ENCODE peak calls at places on chromosomes 11 and 22, in five cellular contexts. One of them, this sample, is unnamed.

GRCh38 chr22:49209452-49210195 is 618.0 kb downstream of the BRD1 start:
- DNase-seq in GM23338: no peak
- DNase-seq in K562: no peak
- DNase-seq in HepG2: peak
- DNase-seq in A549: no peak
- DNase-seq in this sample: no peak

GRCh38 chr11:65787649-65788622 is 1.1 kb downstream of the OVOL1 start:
- DNase-seq in GM23338: peak
- DNase-seq in K562: no peak
- DNase-seq in HepG2: no peak
- DNase-seq in A549: no peak
- DNase-seq in this sample: no peak

GRCh38 chr22:49192857-49193250 is 634.8 kb downstream of the BRD1 start:
- DNase-seq in GM23338: no peak
- DNase-seq in K562: no peak
- DNase-seq in HepG2: no peak
- DNase-seq in A549: no peak
- DNase-seq in this sample: no peak

GRCh38 chr11:125690006-125690405 is 9.4 kb upstream of the ACRV1 start:
- DNase-seq in GM23338: no peak
- DNase-seq in K562: no peak
- DNase-seq in HepG2: no peak
- DNase-seq in A549: no peak
- DNase-seq in this sample: no peak

GRCh38 chr11:37689951-37690350 is 1091.9 kb upstream of the RAG2 start:
- DNase-seq in GM23338: no peak
- DNase-seq in K562: no peak
- DNase-seq in HepG2: no peak
- DNase-seq in A549: no peak
- DNase-seq in this sample: no peak

GRCh38 chr22:43471186-43471585 is 59.4 kb downstream of the MPPED1 start:
- DNase-seq in GM23338: no peak
- DNase-seq in K562: no peak
- DNase-seq in HepG2: no peak
- DNase-seq in A549: no peak
- DNase-seq in this sample: no peak

GRCh38 chr11:2868604-2869526 is 16.7 kb downstream of the CDKN1C start:
- DNase-seq in GM23338: peak
- DNase-seq in K562: no peak
- DNase-seq in HepG2: no peak
- DNase-seq in A549: no peak
- DNase-seq in this sample: no peak

GRCh38 chr11:90737328-90738050 is 514.6 kb upstream of the CHORDC1 start:
- DNase-seq in GM23338: peak
- DNase-seq in K562: no peak
- DNase-seq in HepG2: peak
- DNase-seq in A549: no peak
- DNase-seq in this sample: no peak

GRCh38 chr11:66268953-66269906 is 791 bp downstream of the RAB1B start:
- DNase-seq in GM23338: peak
- DNase-seq in K562: peak
- DNase-seq in HepG2: peak
- DNase-seq in A549: peak
- DNase-seq in this sample: no peak

GRCh38 chr11:111557425-111558111 is 17.0 kb downstream of the LAYN start:
- DNase-seq in GM23338: no peak
- DNase-seq in K562: no peak
- DNase-seq in HepG2: peak
- DNase-seq in A549: no peak
- DNase-seq in this sample: no peak

GRCh38 chr22:49040111-49040510 is 787.6 kb downstream of the BRD1 start:
- DNase-seq in GM23338: no peak
- DNase-seq in K562: no peak
- DNase-seq in HepG2: no peak
- DNase-seq in A549: no peak
- DNase-seq in this sample: no peak

GRCh38 chr11:27451528-27451927 is 21.1 kb downstream of the LGR4 start:
- DNase-seq in GM23338: no peak
- DNase-seq in K562: no peak
- DNase-seq in HepG2: no peak
- DNase-seq in A549: no peak
- DNase-seq in this sample: no peak

GRCh38 chr11:95330332-95330731 is 99.3 kb upstream of the SESN3 start:
- DNase-seq in GM23338: no peak
- DNase-seq in K562: no peak
- DNase-seq in HepG2: no peak
- DNase-seq in A549: no peak
- DNase-seq in this sample: no peak

GRCh38 chr11:62980133-62980760 is 4.5 kb downstream of the SLC22A6 start:
- DNase-seq in GM23338: peak
- DNase-seq in K562: peak
- DNase-seq in HepG2: no peak
- DNase-seq in A549: no peak
- DNase-seq in this sample: no peak

GRCh38 chr11:78791964-78792363 is 217.3 kb upstream of the NARS2 start:
- DNase-seq in GM23338: no peak
- DNase-seq in K562: no peak
- DNase-seq in HepG2: no peak
- DNase-seq in A549: no peak
- DNase-seq in this sample: no peak

GRCh38 chr11:74533421-74533820 is 39.9 kb upstream of the LIPT2 start:
- DNase-seq in GM23338: no peak
- DNase-seq in K562: no peak
- DNase-seq in HepG2: no peak
- DNase-seq in A549: no peak
- DNase-seq in this sample: no peak

GRCh38 chr11:3231851-3232744 is at the start of gene MRGPRE:
- DNase-seq in GM23338: peak
- DNase-seq in K562: peak
- DNase-seq in HepG2: no peak
- DNase-seq in A549: no peak
- DNase-seq in this sample: no peak

GRCh38 chr11:78744202-78744601 is 169.5 kb upstream of the NARS2 start:
- DNase-seq in GM23338: no peak
- DNase-seq in K562: no peak
- DNase-seq in HepG2: no peak
- DNase-seq in A549: no peak
- DNase-seq in this sample: no peak

GRCh38 chr22:47391169-47392053 is 629.0 kb downstream of the TBC1D22A start:
- DNase-seq in GM23338: no peak
- DNase-seq in K562: no peak
- DNase-seq in HepG2: no peak
- DNase-seq in A549: no peak
- DNase-seq in this sample: no peak

GRCh38 chr22:21867528-21868266 is at the start of gene MAPK1:
- DNase-seq in GM23338: peak
- DNase-seq in K562: peak
- DNase-seq in HepG2: peak
- DNase-seq in A549: peak
- DNase-seq in this sample: peak

GRCh38 chr22:49238181-49239141 is 589.2 kb downstream of the BRD1 start:
- DNase-seq in GM23338: no peak
- DNase-seq in K562: no peak
- DNase-seq in HepG2: no peak
- DNase-seq in A549: no peak
- DNase-seq in this sample: no peak

GRCh38 chr11:58125469-58125868 is at the start of gene OR9I1:
- DNase-seq in GM23338: peak
- DNase-seq in K562: no peak
- DNase-seq in HepG2: no peak
- DNase-seq in A549: no peak
- DNase-seq in this sample: no peak

GRCh38 chr11:128802358-128802981 is 64.6 kb downstream of the KCNJ1 start:
- DNase-seq in GM23338: peak
- DNase-seq in K562: peak
- DNase-seq in HepG2: no peak
- DNase-seq in A549: peak
- DNase-seq in this sample: no peak

GRCh38 chr22:47172771-47173534 is 410.5 kb downstream of the TBC1D22A start:
- DNase-seq in GM23338: no peak
- DNase-seq in K562: no peak
- DNase-seq in HepG2: no peak
- DNase-seq in A549: no peak
- DNase-seq in this sample: no peak

GRCh38 chr22:46180370-46181137 is 30.2 kb downstream of the PPARA start:
- DNase-seq in GM23338: peak
- DNase-seq in K562: peak
- DNase-seq in HepG2: no peak
- DNase-seq in A549: no peak
- DNase-seq in this sample: no peak

GRCh38 chr22:20013382-20013871 is 3.2 kb downstream of the ARVCF start:
- DNase-seq in GM23338: peak
- DNase-seq in K562: peak
- DNase-seq in HepG2: peak
- DNase-seq in A549: no peak
- DNase-seq in this sample: no peak

GRCh38 chr11:134275534-134276395 is at the start of gene GLB1L3:
- DNase-seq in GM23338: peak
- DNase-seq in K562: peak
- DNase-seq in HepG2: no peak
- DNase-seq in A549: peak
- DNase-seq in this sample: no peak

GRCh38 chr22:38032681-38033521 is 24.3 kb upstream of the PICK1 start:
- DNase-seq in GM23338: no peak
- DNase-seq in K562: peak
- DNase-seq in HepG2: peak
- DNase-seq in A549: no peak
- DNase-seq in this sample: no peak

GRCh38 chr11:112355726-112356125 is 95.1 kb upstream of the PLET1 start:
- DNase-seq in GM23338: peak
- DNase-seq in K562: peak
- DNase-seq in HepG2: no peak
- DNase-seq in A549: no peak
- DNase-seq in this sample: no peak

GRCh38 chr11:130573767-130574166 is 125.3 kb downstream of the ADAMTS15 start:
- DNase-seq in GM23338: no peak
- DNase-seq in K562: no peak
- DNase-seq in HepG2: no peak
- DNase-seq in A549: no peak
- DNase-seq in this sample: no peak

DNA sequence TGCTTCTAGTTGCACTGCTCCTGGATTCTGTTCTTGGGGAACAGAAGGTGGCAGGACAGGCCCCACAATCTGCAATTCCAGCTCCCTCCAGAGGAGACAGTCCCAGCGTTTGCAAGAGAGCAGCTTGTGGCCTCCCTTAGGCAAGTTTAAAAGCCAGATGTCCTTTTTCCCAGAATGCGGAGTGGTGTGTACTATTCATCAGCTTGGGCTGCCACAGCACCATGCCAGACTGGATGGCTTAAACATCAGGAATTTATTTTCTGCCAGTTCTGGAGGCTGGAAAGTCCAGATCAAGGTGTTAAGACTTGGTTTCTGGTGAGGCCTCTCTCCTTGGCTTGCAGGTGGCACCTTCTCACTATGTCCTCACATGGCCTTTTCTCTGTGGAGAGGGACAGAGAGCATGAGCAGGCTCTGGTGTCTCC is 11.7 kb downstream of the MIAT start:
- DNase-seq in GM23338: peak
- DNase-seq in K562: no peak
- DNase-seq in HepG2: peak
- DNase-seq in A549: no peak
- DNase-seq in this sample: no peak
- TF ChIP-seq JUNB in GM23338: no peak
- TF ChIP-seq JUNB in K562: no peak
- TF ChIP-seq JUNB in HepG2: no peak
- TF ChIP-seq JUNB in A549: no peak
- TF ChIP-seq JUNB in this sample: no peak

GRCh38 chr11:10301656-10302293 is 3.1 kb upstream of the ADM start:
- DNase-seq in GM23338: no peak
- DNase-seq in K562: no peak
- DNase-seq in HepG2: no peak
- DNase-seq in A549: no peak
- DNase-seq in this sample: no peak

GRCh38 chr11:10302294-10302743 is 2.6 kb upstream of the ADM start:
- DNase-seq in GM23338: no peak
- DNase-seq in K562: no peak
- DNase-seq in HepG2: no peak
- DNase-seq in A549: no peak
- DNase-seq in this sample: no peak

GRCh38 chr11:10294289-10294953 is 402 bp upstream of the SBF2 start:
- DNase-seq in GM23338: peak
- DNase-seq in K562: no peak
- DNase-seq in HepG2: no peak
- DNase-seq in A549: peak
- DNase-seq in this sample: no peak

GRCh38 chr11:10295056-10295901 is 1.3 kb upstream of the SBF2 start:
- DNase-seq in GM23338: no peak
- DNase-seq in K562: no peak
- DNase-seq in HepG2: no peak
- DNase-seq in A549: no peak
- DNase-seq in this sample: no peak

GRCh38 chr11:10298342-10298741 is 4.3 kb upstream of the SBF2 start:
- DNase-seq in GM23338: no peak
- DNase-seq in K562: no peak
- DNase-seq in HepG2: peak
- DNase-seq in A549: no peak
- DNase-seq in this sample: peak
- TF ChIP-seq JUNB in GM23338: no peak
- TF ChIP-seq JUNB in K562: no peak
- TF ChIP-seq JUNB in HepG2: no peak
- TF ChIP-seq JUNB in A549: no peak
- TF ChIP-seq JUNB in this sample: peak

DNA sequence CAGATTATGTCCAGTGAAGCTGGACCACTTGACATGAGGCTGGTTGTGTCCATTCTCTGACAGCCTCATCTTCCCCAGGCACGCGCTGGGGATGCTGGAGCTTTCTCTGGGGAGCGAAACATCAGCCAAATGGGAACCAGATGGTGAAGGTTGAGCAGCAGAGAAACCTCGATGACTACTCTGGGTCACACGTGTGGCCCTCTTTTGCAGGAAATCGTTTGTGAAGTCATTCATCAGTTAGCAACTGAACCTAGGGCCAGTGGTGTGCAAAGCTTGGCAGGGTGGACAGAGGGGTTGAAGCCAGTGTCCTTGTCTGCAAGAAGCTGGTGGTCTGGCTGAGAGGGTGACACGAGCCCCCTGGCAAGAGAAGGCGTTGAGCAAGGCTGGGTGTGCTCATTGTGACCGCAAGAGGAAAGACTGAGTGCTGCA is 109.8 kb downstream of the ZBTB16 start:
- DNase-seq in GM23338: no peak
- DNase-seq in K562: no peak
- DNase-seq in HepG2: no peak
- DNase-seq in A549: no peak
- DNase-seq in this sample: no peak
- TF ChIP-seq JUNB in GM23338: no peak
- TF ChIP-seq JUNB in K562: no peak
- TF ChIP-seq JUNB in HepG2: no peak
- TF ChIP-seq JUNB in A549: no peak
- TF ChIP-seq JUNB in this sample: no peak

GRCh38 chr22:39646614-39647210 is 76.2 kb downstream of the CACNA1I start:
- DNase-seq in GM23338: no peak
- DNase-seq in K562: no peak
- DNase-seq in HepG2: no peak
- DNase-seq in A549: no peak
- DNase-seq in this sample: no peak
- TF ChIP-seq JUNB in GM23338: no peak
- TF ChIP-seq JUNB in K562: no peak
- TF ChIP-seq JUNB in HepG2: no peak
- TF ChIP-seq JUNB in A549: no peak
- TF ChIP-seq JUNB in this sample: no peak

GRCh38 chr22:24416095-24416494 is 11.3 kb upstream of the ADORA2A start:
- DNase-seq in GM23338: no peak
- DNase-seq in K562: no peak
- DNase-seq in HepG2: no peak
- DNase-seq in A549: no peak
- DNase-seq in this sample: no peak
- TF ChIP-seq JUNB in GM23338: no peak
- TF ChIP-seq JUNB in K562: no peak
- TF ChIP-seq JUNB in HepG2: no peak
- TF ChIP-seq JUNB in A549: no peak
- TF ChIP-seq JUNB in this sample: no peak

This sample was measured in GM12878.